ENCODE peak calls at places on chromosome 4, in four cellular contexts. P is GM12878, D is K562, M is HepG2. H is an unnamed sample.

GRCh38 chr4:144663852-144664488 is 18.0 kb downstream of the HHIP start:
- DNase-seq in P (no peak), M (no peak), D (no peak), H (no peak)

GRCh38 chr4:6491235-6491634 is 18.8 kb upstream of the PPP2R2C start:
- DNase-seq in D (no peak), M (no peak), P (no peak), H (no peak)

GRCh38 chr4:113433536-113434246 is 327.8 kb downstream of the CAMK2D start:
- DNase-seq in P (no peak), M (no peak), D (no peak), H (no peak)

GRCh38 chr4:134955059-134955458 is 753.5 kb upstream of the PABPC4L start:
- DNase-seq in P (no peak), M (no peak), D (no peak), H (no peak)

GRCh38 chr4:174522183-174523002 is at the start of gene HPGD:
- DNase-seq in P (no peak), M (no peak), D (peak; percentile 30), H (peak; percentile 62)

GRCh38 chr4:8393593-8394038 is 46.9 kb downstream of the ACOX3 start:
- DNase-seq in P (no peak), M (no peak), D (no peak), H (no peak)

GRCh38 chr4:174217273-174218126 is 66.0 kb downstream of the FBXO8 start:
- DNase-seq in D (no peak), P (no peak), M (no peak), H (peak; percentile 40)

GRCh38 chr4:19130836-19131235 is 1109.3 kb upstream of the LCORL start:
- DNase-seq in M (no peak), P (no peak), D (no peak), H (no peak)

GRCh38 chr4:152211936-152212675 is 323.8 kb downstream of the FBXW7 start:
- DNase-seq in M (no peak), P (no peak), D (no peak), H (no peak)

GRCh38 chr4:94430416-94430815 is 21.3 kb upstream of the PDLIM5 start:
- DNase-seq in M (no peak), P (no peak), D (no peak), H (no peak)

GRCh38 chr4:100177855-100178254 is 12.4 kb downstream of the DDIT4L start:
- DNase-seq in D (no peak), M (no peak), P (no peak), H (no peak)

GRCh38 chr4:120948382-120948781 is 25.9 kb upstream of the PRDM5 start:
- DNase-seq in M (no peak), P (no peak), D (no peak), H (no peak)

GRCh38 chr4:1565598-1566295 is 118.4 kb downstream of the FAM53A start:
- DNase-seq in M (no peak), P (no peak), D (no peak), H (no peak)

GRCh38 chr4:174116021-174116420 is 167.4 kb downstream of the FBXO8 start:
- DNase-seq in D (no peak), P (no peak), M (no peak), H (no peak)

GRCh38 chr4:29151584-29151983 is 1568.6 kb upstream of the PCDH7 start:
- DNase-seq in M (no peak), D (no peak), P (no peak), H (no peak)

GRCh38 chr4:73311428-73311827 is 52.8 kb upstream of the ANKRD17 start:
- DNase-seq in M (peak; percentile 12), D (peak; percentile 11), P (no peak), H (no peak)

GRCh38 chr4:98522603-98523395 is 135.6 kb downstream of the TSPAN5 start:
- DNase-seq in P (no peak), D (no peak), M (peak; percentile 35), H (no peak)

GRCh38 chr4:7769936-7770674 is 169.6 kb downstream of the AFAP1 start:
- DNase-seq in P (no peak), D (no peak), M (peak; percentile 53), H (peak; percentile 52)

GRCh38 chr4:78621395-78621794 is 69.8 kb downstream of the ANXA3 start:
- DNase-seq in P (no peak), D (peak; percentile 51), M (no peak), H (no peak)

GRCh38 chr4:147924604-147925412 is 192.9 kb downstream of the ARHGAP10 start:
- DNase-seq in M (peak; percentile 5), P (no peak), D (no peak), H (peak; percentile 48)

GRCh38 chr4:163748474-163748873 is 254.0 kb downstream of the TMA16 start:
- DNase-seq in D (no peak), M (no peak), P (no peak), H (no peak)

GRCh38 chr4:26459054-26459755 is 31.1 kb downstream of the CCKAR start:
- DNase-seq in P (peak; percentile 26), M (peak; percentile 58), D (peak; percentile 51), H (no peak)

GRCh38 chr4:42865572-42866189 is 26.8 kb upstream of the GRXCR1 start:
- DNase-seq in D (peak; percentile 40), P (no peak), M (peak; percentile 48), H (peak; percentile 55)

GRCh38 chr4:151786158-151786495 is 25.3 kb upstream of the GATB start:
- DNase-seq in M (no peak), D (no peak), P (no peak), H (no peak)

GRCh38 chr4:37803348-37803973 is 23.0 kb upstream of the PGM2 start:
- DNase-seq in D (peak; percentile 14), P (no peak), M (peak; percentile 57), H (no peak)

GRCh38 chr4:158038718-158039117 is 134.1 kb downstream of the GASK1B start:
- DNase-seq in M (no peak), D (no peak), P (no peak), H (no peak)

GRCh38 chr4:45293335-45293734 is 567.0 kb upstream of the GNPDA2 start:
- DNase-seq in P (no peak), D (no peak), M (no peak), H (no peak)

GRCh38 chr4:85708468-85708867 is 233.5 kb downstream of the ARHGAP24 start:
- DNase-seq in P (no peak), M (no peak), D (no peak), H (no peak)

GRCh38 chr4:2335729-2336101 is 73.8 kb upstream of the MXD4 start:
- DNase-seq in P (no peak), D (no peak), M (no peak), H (no peak)

GRCh38 chr4:21181716-21182115 is 481.5 kb downstream of the PACRGL start:
- DNase-seq in D (no peak), M (no peak), P (no peak), H (no peak)

GRCh38 chr4:110211007-110211769 is 12.8 kb upstream of the ELOVL6 start:
- DNase-seq in M (peak; percentile 53), D (peak; percentile 30), P (no peak), H (no peak)

GRCh38 chr4:24842356-24842755 is 47.0 kb downstream of the SOD3 start:
- DNase-seq in M (no peak), D (no peak), P (no peak), H (no peak)

GRCh38 chr4:10168151-10168550 is 51.6 kb upstream of the WDR1 start:
- DNase-seq in P (no peak), M (no peak), D (no peak), H (no peak)

GRCh38 chr4:8528713-8529112 is 51.5 kb upstream of the GPR78 start:
- DNase-seq in P (no peak), D (no peak), M (no peak), H (no peak)

DNA sequence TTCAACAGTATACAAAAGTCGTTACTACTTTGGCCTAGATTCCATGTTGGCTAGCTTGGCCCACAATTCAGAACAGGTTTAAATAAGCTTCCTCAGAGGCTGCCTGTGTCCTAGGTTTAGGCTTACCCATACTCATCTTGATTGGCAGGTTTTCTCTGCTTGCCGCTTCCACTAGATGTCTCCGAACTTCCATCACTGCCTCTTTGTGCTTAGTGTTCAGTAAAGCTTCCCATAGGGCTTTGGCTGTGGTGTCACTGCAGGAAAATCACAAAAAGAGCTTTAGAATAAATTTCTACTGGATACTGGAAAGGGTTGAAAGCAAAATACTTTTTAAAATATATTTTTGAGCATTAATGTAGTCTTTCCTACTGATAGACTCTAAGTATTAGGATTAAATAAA is 52.4 kb downstream of the SCFD2 start:
- DNase-seq in P (no peak), M (peak; percentile 43), D (peak; percentile 17), H (no peak)
- TF ChIP-seq CREB1 in P (no peak), M (no peak), D (no peak), H (no peak)

GRCh38 chr4:87114245-87115062 is 106.0 kb downstream of the KLHL8 start:
- DNase-seq in D (no peak), P (no peak), M (no peak), H (peak; percentile 67)

GRCh38 chr4:87109121-87109520 is 111.3 kb downstream of the KLHL8 start:
- DNase-seq in P (no peak), D (no peak), M (no peak), H (no peak)

GRCh38 chr4:87108142-87108546 is 112.3 kb downstream of the KLHL8 start:
- DNase-seq in P (no peak), M (no peak), D (no peak), H (no peak)

GRCh38 chr4:87109945-87110344 is 110.5 kb downstream of the KLHL8 start:
- DNase-seq in M (no peak), D (no peak), P (no peak), H (no peak)

DNA sequence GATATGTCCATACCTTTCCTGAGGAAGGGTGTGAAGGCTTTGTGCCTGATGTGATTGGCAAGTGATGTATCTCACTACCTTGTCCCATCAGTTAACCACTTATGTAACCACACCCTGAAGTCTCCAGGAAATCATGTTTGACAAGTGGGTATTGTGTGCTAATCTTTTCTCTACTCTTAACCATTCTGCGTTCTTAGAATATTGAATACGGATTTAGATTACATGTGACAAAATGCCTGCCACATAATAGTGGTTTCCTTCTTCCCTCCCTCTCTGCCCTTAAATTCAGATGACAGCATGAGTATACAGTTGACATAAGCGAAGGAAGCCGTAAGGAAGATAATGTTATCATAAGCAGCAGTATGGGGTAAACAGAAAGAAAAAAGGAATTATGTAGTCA is 108.4 kb downstream of the KLHL8 start:
- DNase-seq in D (no peak), M (no peak), P (no peak), H (no peak)
- TF ChIP-seq USF2 in D (no peak), M (no peak), P (no peak), H (no peak)

DNA sequence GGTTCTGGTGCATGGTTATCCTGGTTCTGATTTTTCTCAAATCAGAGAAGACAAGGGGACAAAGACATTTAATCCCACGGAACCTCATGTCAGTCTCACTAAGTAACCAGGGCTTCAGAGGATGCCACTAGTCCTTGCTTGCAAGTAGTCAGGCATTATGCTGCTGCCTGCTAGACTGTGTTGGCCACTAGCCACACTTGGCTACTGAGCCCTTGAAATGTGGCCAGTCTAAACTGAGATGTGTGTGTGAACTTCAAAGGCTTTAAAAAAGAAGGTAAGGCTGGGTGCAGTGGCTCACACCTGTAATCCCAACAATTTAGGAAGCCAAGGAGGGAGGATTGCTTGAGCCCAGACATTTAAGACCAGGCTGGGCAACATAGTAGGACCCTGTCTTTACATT is 48.6 kb upstream of the IGFBP7 start:
- DNase-seq in D (no peak), P (no peak), M (no peak), H (no peak)
- TF ChIP-seq NR2C2 in D (no peak), P (no peak), M (no peak), H (no peak)

DNA sequence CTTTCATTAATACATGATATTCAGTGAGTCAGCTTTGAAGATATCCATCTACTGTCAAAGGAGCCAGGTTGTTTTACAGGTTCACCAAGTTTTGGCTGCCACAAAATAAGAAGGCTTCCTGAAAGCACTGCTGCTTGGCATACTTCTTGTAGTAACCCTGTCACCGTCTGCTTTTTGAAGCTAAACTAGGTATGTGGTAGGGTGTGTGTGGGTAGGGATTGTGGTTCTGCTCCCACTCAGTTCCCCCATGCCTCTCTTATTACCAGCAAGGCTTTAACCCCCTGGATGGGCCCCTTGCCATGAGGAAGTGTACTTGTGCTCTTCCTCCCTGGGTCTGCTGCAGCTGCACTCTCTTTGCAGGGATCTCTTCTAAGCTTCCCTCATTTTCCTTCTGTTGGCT is 191.2 kb downstream of the BANK1 start:
- DNase-seq in D (no peak), M (no peak), P (no peak), H (no peak)
- TF ChIP-seq CREB1 in D (no peak), M (no peak), P (no peak), H (no peak)